ENCODE peak calls at places on chromosome 15, in six cellular contexts. S, T, K, I, H and D are unnamed samples. For H3K4me1, the result is how much of the 10 kb centered on the place peaks cover.

GRCh38 chr15:74954515-74954914 is 2.1 kb downstream of the RPP25 start:
- DNase-seq in S (no peak), T (no peak), K (peak), I (no peak), H (peak), D (no peak)

GRCh38 chr15:62994975-62995730 is 47.4 kb upstream of the TPM1 start:
- DNase-seq in S (no peak), T (no peak), K (no peak), I (no peak), H (peak), D (no peak)

GRCh38 chr15:46312133-46312740 is 677.4 kb downstream of the SQOR start:
- DNase-seq in S (peak), T (peak), K (peak), I (peak), H (peak), D (peak)

GRCh38 chr15:90871097-90871715 is 2.8 kb downstream of the FURIN start:
- DNase-seq in S (no peak), T (no peak), K (peak), I (no peak), H (no peak), D (peak)

GRCh38 chr15:59002418-59002859 is 15.0 kb downstream of the RNF111 start:
- DNase-seq in S (no peak), T (no peak), K (no peak), I (no peak), H (no peak), D (no peak)

GRCh38 chr15:63735449-63735848 is 98.3 kb downstream of the HERC1 start:
- DNase-seq in S (no peak), T (no peak), K (no peak), I (no peak), H (no peak), D (no peak)

GRCh38 chr15:65632780-65633384 is 11.1 kb downstream of the SLC24A1 start:
- DNase-seq in S (no peak), T (no peak), K (no peak), I (no peak), H (peak), D (no peak)

GRCh38 chr15:49309889-49310288 is 113.2 kb upstream of the FGF7 start:
- DNase-seq in S (no peak), T (no peak), K (no peak), I (no peak), H (no peak), D (no peak)

GRCh38 chr15:43776718-43777292 is at the start of gene ELL3:
- DNase-seq in S (peak), T (no peak), K (peak), I (peak), H (peak), D (peak)

GRCh38 chr15:34039506-34040123 is 611 bp upstream of the AVEN start:
- DNase-seq in S (no peak), T (no peak), K (no peak), I (no peak), H (peak), D (no peak)

GRCh38 chr15:49423906-49424520 is 971 bp downstream of the FGF7 start:
- DNase-seq in S (no peak), T (no peak), K (no peak), I (no peak), H (no peak), D (no peak)

GRCh38 chr15:70775160-70775559 is 11.8 kb upstream of the UACA start:
- DNase-seq in S (no peak), T (no peak), K (no peak), I (no peak), H (peak), D (no peak)

GRCh38 chr15:40238927-40239591 is at the start of gene PAK6:
- DNase-seq in S (peak), T (no peak), K (peak), I (peak), H (peak), D (no peak)

GRCh38 chr15:73845507-73845906 is 27.9 kb upstream of the TBC1D21 start:
- DNase-seq in S (no peak), T (no peak), K (no peak), I (no peak), H (no peak), D (no peak)

GRCh38 chr15:65333863-65334262 is 29.4 kb downstream of the RNU5B-1 start:
- DNase-seq in S (no peak), T (no peak), K (no peak), I (no peak), H (no peak), D (no peak)

GRCh38 chr15:38130739-38131498 is 121.7 kb upstream of the SPRED1 start:
- DNase-seq in S (peak), T (no peak), K (peak), I (peak), H (peak), D (peak)

GRCh38 chr15:38127306-38127731 is 125.3 kb upstream of the SPRED1 start:
- DNase-seq in S (no peak), T (no peak), K (no peak), I (no peak), H (peak), D (no peak)

GRCh38 chr15:38129531-38130199 is 123.0 kb upstream of the SPRED1 start:
- DNase-seq in S (peak), T (no peak), K (peak), I (peak), H (peak), D (peak)

GRCh38 chr15:38128389-38128788 is 124.2 kb upstream of the SPRED1 start:
- DNase-seq in S (no peak), T (no peak), K (no peak), I (no peak), H (peak), D (no peak)

DNA sequence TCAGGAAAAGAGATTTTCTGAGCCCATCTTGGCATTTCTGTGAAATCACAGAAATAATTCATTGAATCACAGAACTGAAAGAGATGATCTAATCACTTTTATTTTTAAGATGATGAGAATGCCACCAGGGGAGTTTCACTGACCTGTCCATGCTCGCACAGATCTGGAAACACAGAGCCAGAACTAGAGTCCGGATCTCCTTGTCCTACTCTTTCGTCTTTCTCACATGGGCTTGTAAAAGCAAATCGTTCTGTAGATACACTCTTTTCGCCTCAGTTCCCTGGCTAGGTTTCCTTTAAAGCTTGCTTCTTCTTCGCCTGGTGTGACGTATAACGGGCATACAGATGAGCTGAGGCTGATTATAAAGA is 122.5 kb upstream of the SPRED1 start:
- DNase-seq in S (no peak), T (no peak), K (no peak), I (no peak), H (no peak), D (no peak)
- H3K4me3 ChIP-seq in S (peak), T (no peak), K (peak), I (peak), H (peak), D (peak)

GRCh38 chr15:78059110-78059839 is 18.2 kb downstream of the TBC1D2B start:
- DNase-seq in S (no peak), T (no peak), K (no peak), I (no peak), H (peak), D (no peak)
- H3K4me1 ChIP-seq in S (half or more), T (under half), K (under half), I (half or more), H (under half), D (half or more)

GRCh38 chr15:78265752-78266224 is 1.4 kb downstream of the DNAJA4 start:
- DNase-seq in S (no peak), T (no peak), K (no peak), I (no peak), H (peak), D (no peak)

GRCh38 chr15:78264304-78265136 is at the start of gene DNAJA4:
- DNase-seq in S (peak), T (no peak), K (peak), I (peak), H (no peak), D (peak)

GRCh38 chr15:78266229-78266628 is 1.9 kb downstream of the DNAJA4 start:
- DNase-seq in S (no peak), T (no peak), K (no peak), I (no peak), H (no peak), D (no peak)

GRCh38 chr15:78263907-78264303 is 457 bp upstream of the DNAJA4 start:
- DNase-seq in S (no peak), T (no peak), K (no peak), I (no peak), H (no peak), D (no peak)

DNA sequence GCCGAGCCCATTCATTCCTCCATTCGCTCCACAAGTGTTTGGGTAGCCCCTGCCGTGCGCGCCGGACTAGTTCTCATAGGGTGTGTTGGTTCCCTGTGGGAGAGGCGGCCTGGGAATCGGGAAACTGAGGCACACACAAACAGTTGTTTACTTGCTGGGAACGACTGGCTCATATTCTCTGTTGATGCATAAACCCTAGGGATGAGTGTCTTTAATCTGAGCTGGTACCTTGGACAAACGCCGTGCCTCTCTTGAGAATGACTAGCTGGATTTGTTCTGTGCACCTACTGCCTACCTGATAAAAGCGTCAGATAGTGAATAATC is 737 bp downstream of the DNAJA4 start:
- DNase-seq in S (no peak), T (no peak), K (no peak), I (no peak), H (no peak), D (no peak)
- H3K4me3 ChIP-seq in S (peak), T (no peak), K (peak), I (peak), H (no peak), D (peak)

GRCh38 chr15:101193781-101194180 is 58.1 kb downstream of the CHSY1 start:
- DNase-seq in S (no peak), T (no peak), K (no peak), I (no peak), H (no peak), D (no peak)
- H3K4me1 ChIP-seq in S (under half), T (under half), K (under half), I (half or more), H (under half), D (under half)

DNA sequence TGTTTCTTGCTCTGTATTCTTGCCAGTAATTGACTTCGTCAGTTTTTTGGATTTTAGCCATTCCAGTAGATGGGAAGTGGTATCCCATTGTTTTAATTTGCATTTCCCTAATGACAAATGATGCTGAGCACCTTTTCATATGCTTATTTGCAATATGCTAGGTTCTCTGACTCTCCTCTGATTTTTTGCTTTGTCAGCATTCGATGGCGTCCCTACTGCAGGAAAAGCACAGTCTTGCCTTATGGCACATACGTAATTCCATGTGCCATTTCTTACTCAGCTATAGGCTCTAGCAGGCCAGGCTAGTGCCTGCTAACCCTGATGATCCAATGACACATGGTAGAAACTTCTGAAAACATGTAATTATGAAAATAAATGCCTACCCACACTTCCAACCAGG is 239.2 kb upstream of the ATP10A start:
- DNase-seq in S (no peak), T (no peak), K (no peak), I (no peak), H (no peak), D (no peak)
- H3K4me3 ChIP-seq in S (no peak), T (no peak), K (no peak), I (no peak), H (no peak), D (no peak)